ENCODE peak calls at places on chromosomes 6 and 20, in seven cellular contexts. O is neuronal stem cell, M is ascending aorta, G is heart right ventricle, A is coronary artery, V is GM12878, L is K562. S is an unnamed sample.

GRCh38 chr6:16481680-16482079 is 243.3 kb downstream of the GMPR start:
- DNase-seq in O (no peak), M (no peak), G (no peak), A (no peak), V (no peak), L (no peak), S (no peak)

GRCh38 chr6:32082951-32083350 is 26.2 kb downstream of the TNXB start:
- DNase-seq in O (no peak), M (peak), G (peak), A (peak), V (no peak), L (no peak), S (peak)

GRCh38 chr20:1845701-1846100 is 49.5 kb upstream of the SIRPA start:
- DNase-seq in O (no peak), M (no peak), G (no peak), A (no peak), V (no peak), L (no peak), S (no peak)

GRCh38 chr6:144899161-144899560 is 614.0 kb downstream of the UTRN start:
- DNase-seq in O (no peak), M (no peak), G (no peak), A (no peak), V (no peak), L (no peak), S (no peak)

GRCh38 chr20:34084227-34084923 is 27.7 kb downstream of the EIF2S2 start:
- DNase-seq in O (no peak), M (peak), G (no peak), A (no peak), V (no peak), L (no peak), S (no peak)

GRCh38 chr6:5205877-5206840 is 54.6 kb downstream of the LYRM4 start:
- DNase-seq in O (no peak), M (peak), G (peak), A (no peak), V (no peak), L (no peak), S (peak)

GRCh38 chr20:44198872-44199271 is 11.7 kb downstream of the OSER1 start:
- DNase-seq in O (no peak), M (no peak), G (no peak), A (no peak), V (no peak), L (no peak), S (no peak)

GRCh38 chr20:11372831-11373230 is 544.9 kb upstream of the BTBD3 start:
- DNase-seq in O (no peak), M (no peak), G (no peak), A (no peak), V (no peak), L (no peak), S (no peak)

GRCh38 chr6:157034433-157035230 is 257.5 kb downstream of the ARID1B start:
- DNase-seq in O (no peak), M (no peak), G (no peak), A (no peak), V (no peak), L (peak), S (no peak)

GRCh38 chr6:85118233-85118632 is 331.6 kb upstream of the NT5E start:
- DNase-seq in O (no peak), M (no peak), G (no peak), A (no peak), V (no peak), L (peak), S (no peak)

GRCh38 chr20:57658447-57659130 is 38.4 kb upstream of the ZBP1 start:
- DNase-seq in O (no peak), M (peak), G (no peak), A (peak), V (no peak), L (no peak), S (peak)

GRCh38 chr20:35093245-35093884 is 758 bp upstream of the TRPC4AP start:
- DNase-seq in O (no peak), M (no peak), G (no peak), A (no peak), V (no peak), L (no peak), S (no peak)

GRCh38 chr6:391559-392440 is at the start of gene IRF4:
- DNase-seq in O (peak), M (no peak), G (no peak), A (peak), V (no peak), L (no peak), S (peak)

GRCh38 chr6:108133594-108134179 is 32.1 kb upstream of the NR2E1 start:
- DNase-seq in O (peak), M (peak), G (peak), A (no peak), V (no peak), L (peak), S (peak)

GRCh38 chr6:112030206-112030932 is 23.5 kb upstream of the CCN6 start:
- DNase-seq in O (no peak), M (no peak), G (no peak), A (no peak), V (no peak), L (no peak), S (no peak)

GRCh38 chr6:41687501-41688175 is 47.8 kb downstream of the TFEB start:
- DNase-seq in O (no peak), M (no peak), G (no peak), A (no peak), V (no peak), L (no peak), S (no peak)

GRCh38 chr6:149454405-149454848 is 30.4 kb downstream of the ZC3H12D start:
- DNase-seq in O (no peak), M (peak), G (peak), A (peak), V (no peak), L (no peak), S (peak)

GRCh38 chr6:41406821-41407787 is 71.7 kb downstream of the NCR2 start:
- DNase-seq in O (no peak), M (no peak), G (peak), A (no peak), V (no peak), L (no peak), S (no peak)

GRCh38 chr20:14568701-14569100 is 231.3 kb upstream of the FLRT3 start:
- DNase-seq in O (no peak), M (no peak), G (no peak), A (no peak), V (no peak), L (no peak), S (no peak)

GRCh38 chr6:35214869-35215664 is 1.3 kb downstream of the SCUBE3 start:
- DNase-seq in O (no peak), M (no peak), G (no peak), A (no peak), V (no peak), L (peak), S (no peak)

GRCh38 chr6:3341467-3341866 is 82.7 kb downstream of the PSMG4 start:
- DNase-seq in O (no peak), M (no peak), G (no peak), A (no peak), V (no peak), L (no peak), S (no peak)

GRCh38 chr6:18432180-18432579 is 45.0 kb downstream of the RNF144B start:
- DNase-seq in O (no peak), M (no peak), G (no peak), A (no peak), V (no peak), L (no peak), S (no peak)

GRCh38 chr6:107083047-107083768 is 32.1 kb downstream of the BEND3 start:
- DNase-seq in O (no peak), M (peak), G (no peak), A (no peak), V (peak), L (no peak), S (no peak)

GRCh38 chr20:48259456-48259855 is 474.2 kb upstream of the SULF2 start:
- DNase-seq in O (no peak), M (no peak), G (no peak), A (peak), V (no peak), L (no peak), S (no peak)

GRCh38 chr6:35018746-35019145 is 122.4 kb downstream of the TCP11 start:
- DNase-seq in O (no peak), M (no peak), G (no peak), A (no peak), V (no peak), L (no peak), S (peak)

DNA sequence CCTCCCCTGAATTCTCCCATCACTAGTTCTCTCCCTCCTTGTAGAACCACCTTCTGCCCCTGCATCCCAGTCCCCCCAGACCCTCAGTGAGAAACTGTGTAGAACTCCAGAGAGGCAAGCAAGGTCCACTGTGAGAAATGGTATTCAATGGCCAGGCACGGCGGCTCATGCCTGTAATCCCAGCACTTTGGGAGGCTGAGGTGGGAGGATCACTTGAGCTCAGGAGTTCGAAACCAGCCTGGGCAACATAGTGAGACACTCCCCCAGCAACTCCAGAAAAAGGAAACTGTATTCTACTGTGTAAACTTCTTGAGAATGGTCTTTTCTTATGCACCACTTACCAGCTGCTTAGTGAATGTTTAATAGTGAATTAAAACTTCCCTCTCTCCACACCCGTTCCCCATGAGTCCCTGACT is 8.2 kb upstream of the CD83 start:
- DNase-seq in O (no peak), M (no peak), G (no peak), A (no peak), V (no peak), L (no peak), S (no peak)
- H3K4me3 ChIP-seq in O (no peak), M (no peak), G (no peak), A (no peak), V (peak), L (no peak), S (no peak)

DNA sequence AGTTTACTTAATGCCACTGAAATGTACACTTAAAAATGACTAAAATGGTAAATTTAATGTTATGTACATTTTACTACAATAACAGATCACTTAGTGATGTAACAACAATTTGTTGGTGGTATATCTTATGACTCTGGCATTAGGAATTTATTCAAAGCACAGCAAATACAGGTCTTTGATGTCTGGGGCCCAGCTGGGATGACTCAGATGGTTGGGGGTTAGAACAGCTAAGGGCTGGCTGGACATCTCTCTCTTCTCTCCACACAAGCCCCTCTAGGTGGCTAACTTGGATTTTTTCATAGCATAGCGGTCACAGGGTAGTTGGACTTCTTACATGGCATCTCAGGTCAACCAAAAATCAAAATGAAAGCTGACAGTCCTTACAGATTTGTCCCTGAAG is 37.4 kb upstream of the LCA5 start:
- DNase-seq in O (no peak), M (no peak), G (no peak), A (no peak), V (no peak), L (no peak), S (no peak)
- H3K4me3 ChIP-seq in O (no peak), M (no peak), G (no peak), A (no peak), V (no peak), L (no peak), S (no peak)

DNA sequence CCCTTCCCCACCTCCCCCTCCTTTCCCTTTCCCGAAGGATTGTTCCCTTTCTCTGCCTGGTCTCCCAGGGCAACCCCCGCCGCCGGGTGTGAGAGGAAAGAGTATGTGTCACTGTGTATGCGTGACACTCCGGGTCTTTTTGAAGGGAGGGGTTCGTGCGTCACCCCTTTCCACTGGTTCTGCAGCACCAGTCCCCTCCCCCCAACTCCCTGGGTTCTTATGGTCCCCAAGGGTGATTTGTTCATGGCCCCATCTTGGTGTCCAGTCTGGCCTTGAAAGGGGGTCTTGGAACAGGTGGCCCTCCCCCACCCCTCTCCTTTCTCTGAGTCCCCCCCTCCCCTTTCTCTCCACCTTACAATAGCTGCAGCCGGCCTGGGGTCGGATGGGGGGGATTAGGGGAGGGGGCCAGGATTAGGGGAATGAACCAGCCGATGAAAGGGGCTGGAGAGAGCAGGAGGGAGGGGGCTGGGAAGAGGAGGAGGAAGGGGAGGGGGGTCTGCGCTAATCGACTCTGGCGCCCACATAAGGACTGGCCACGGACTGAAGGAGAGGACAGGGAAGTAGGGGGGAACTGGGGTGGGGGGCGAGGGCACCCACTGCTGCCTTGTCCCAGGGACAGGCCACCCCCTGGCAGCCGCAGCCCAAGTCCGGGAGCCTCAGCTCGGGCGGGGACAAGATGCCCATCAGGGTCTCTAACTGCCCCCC is 1.3 kb upstream of the RING1 start:
- DNase-seq in O (peak), M (peak), G (no peak), A (no peak), V (no peak), L (no peak), S (no peak)
- H3K4me3 ChIP-seq in O (peak), M (peak), G (peak), A (peak), V (peak), L (peak), S (peak)

GRCh38 chr6:90187437-90188049 is 109.1 kb downstream of the BACH2 start:
- DNase-seq in O (no peak), M (no peak), G (no peak), A (no peak), V (no peak), L (no peak), S (no peak)
- H3K4me3 ChIP-seq in O (no peak), M (no peak), G (no peak), A (no peak), V (no peak), L (no peak), S (no peak)

GRCh38 chr20:8635048-8635572 is 433.8 kb upstream of the PLCB4 start:
- DNase-seq in O (no peak), M (no peak), G (no peak), A (no peak), V (no peak), L (no peak), S (no peak)
- H3K4me3 ChIP-seq in O (no peak), M (no peak), G (no peak), A (no peak), V (no peak), L (no peak), S (no peak)

GRCh38 chr6:75546401-75546800 is 52.8 kb upstream of the FILIP1 start:
- DNase-seq in O (no peak), M (no peak), G (no peak), A (no peak), V (no peak), L (no peak), S (no peak)

GRCh38 chr6:75551367-75551952 is 50.2 kb upstream of the SENP6 start:
- DNase-seq in O (no peak), M (no peak), G (no peak), A (no peak), V (no peak), L (no peak), S (no peak)

GRCh38 chr6:75550544-75551167 is 51.0 kb upstream of the SENP6 start:
- DNase-seq in O (no peak), M (no peak), G (no peak), A (no peak), V (no peak), L (no peak), S (no peak)
- H3K4me3 ChIP-seq in O (no peak), M (no peak), G (no peak), A (no peak), V (no peak), L (no peak), S (no peak)

DNA sequence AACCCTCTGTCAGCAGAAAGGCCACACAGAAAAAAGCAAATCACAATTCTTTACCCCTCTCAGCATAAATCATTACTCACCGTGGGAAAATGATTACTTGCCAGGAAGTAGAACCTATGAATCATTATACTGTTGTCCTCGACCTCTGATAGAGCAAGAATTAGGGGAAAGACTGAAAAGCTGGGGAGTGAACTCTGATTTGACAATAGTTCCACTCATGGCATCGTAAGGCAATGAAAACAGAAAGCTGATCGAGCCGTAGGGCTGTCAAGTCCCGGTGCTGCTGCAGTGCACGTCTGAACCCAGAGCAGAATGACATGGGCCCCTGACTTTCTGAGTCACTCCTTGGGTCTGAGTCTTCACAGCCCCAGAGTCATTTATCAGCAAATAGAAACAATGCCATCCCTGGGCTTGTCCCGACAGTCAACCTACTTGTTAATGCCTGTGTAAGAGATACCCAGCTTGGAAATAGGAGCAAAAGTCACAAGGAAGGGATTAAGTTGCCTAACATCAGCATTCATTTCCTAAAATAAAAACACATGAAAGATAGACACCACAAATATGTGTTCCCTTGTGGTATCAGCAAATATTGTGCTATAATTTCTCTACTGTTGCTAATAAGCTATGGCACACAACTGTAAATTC is 224.8 kb upstream of the MARCKS start:
- DNase-seq in O (peak), M (peak), G (no peak), A (no peak), V (peak), L (no peak), S (no peak)
- H3K4me3 ChIP-seq in O (no peak), M (peak), G (peak), A (peak), V (peak), L (no peak), S (no peak)

DNA sequence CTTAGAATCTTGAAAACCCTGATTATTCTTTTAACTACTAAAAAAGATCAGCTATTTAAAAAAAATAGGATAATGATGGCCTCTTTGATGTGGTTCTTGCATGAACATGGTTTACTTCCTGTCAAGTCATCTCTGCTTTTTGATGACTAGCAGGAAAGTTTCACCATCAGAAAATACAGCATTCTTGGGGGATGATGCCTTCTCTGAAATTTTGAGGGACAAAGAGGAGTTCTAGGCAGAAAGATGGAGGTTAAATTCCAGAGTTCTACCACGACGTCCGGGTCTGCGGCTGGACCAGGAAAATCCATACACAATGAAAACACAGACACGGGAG is 130.4 kb downstream of the OLIG3 start:
- DNase-seq in O (no peak), M (no peak), G (no peak), A (no peak), V (no peak), L (no peak), S (no peak)
- H3K4me3 ChIP-seq in O (no peak), M (no peak), G (no peak), A (no peak), V (no peak), L (no peak), S (no peak)

GRCh38 chr6:71420693-71421328 is 132.2 kb downstream of the OGFRL1 start:
- DNase-seq in O (peak), M (peak), G (peak), A (peak), V (no peak), L (no peak), S (peak)
- H3K4me3 ChIP-seq in O (peak), M (peak), G (peak), A (peak), V (no peak), L (no peak), S (peak)